ENCODE peak calls at places on chromosomes 12 and 14, in ten cellular contexts. E is T-cell; K is activated CD8-positive, alpha-beta memory T cell treated with anti-CD3 and anti-CD28 coated beads, Interleukin-2, amount 10 ng/mL, durations not matched to agents 7 days and 5 days; R is HepG2; A is PC-3; B is CD4-positive, CD25-positive, alpha-beta regulatory T cell; Z is gastroesophageal sphincter; D is HCT116; L is stimulated activated naive CD8-positive, alpha-beta T cell treated with anti-CD3 and anti-CD28 coated beads, Interleukin-15, amount 100 ng/mL, for 72 hours; V is left cardiac atrium. I is an unnamed sample.

GRCh38 chr12:12913626-12914388 is 22.4 kb downstream of the GPRC5A start:
- ATAC-seq in E (no peak), V (no peak), Z (no peak), L (no peak), B (no peak), D (no peak), K (no peak), R (no peak), A (no peak), I (no peak)

GRCh38 chr12:95978774-95979173 is 17.4 kb downstream of the HAL start:
- ATAC-seq in R (no peak), E (no peak), L (no peak), B (no peak), D (no peak), V (no peak), A (no peak), K (no peak), Z (no peak), I (no peak)

GRCh38 chr14:34318014-34318413 is 144.0 kb downstream of the SPTSSA start:
- ATAC-seq in L (no peak), K (no peak), R (no peak), Z (no peak), D (no peak), V (no peak), A (no peak), B (no peak), E (no peak), I (no peak)

GRCh38 chr14:24639905-24640304 is 5.9 kb upstream of the GZMB start:
- ATAC-seq in V (no peak), R (no peak), Z (no peak), B (no peak), A (no peak), K (no peak), D (no peak), E (no peak), L (peak), I (no peak)

GRCh38 chr14:102474934-102475333 is 34.6 kb downstream of the ANKRD9 start:
- ATAC-seq in Z (peak), K (no peak), L (no peak), V (peak), B (no peak), R (no peak), D (no peak), A (no peak), E (no peak), I (no peak)

GRCh38 chr12:109581334-109581691 is 7.7 kb downstream of the MVK start:
- ATAC-seq in A (no peak), V (no peak), D (peak), K (no peak), Z (no peak), R (no peak), E (no peak), B (no peak), L (no peak), I (no peak)

GRCh38 chr14:23195552-23196101 is 12.2 kb upstream of the SLC7A8 start:
- ATAC-seq in K (no peak), A (no peak), B (no peak), V (no peak), E (no peak), R (peak), Z (no peak), L (no peak), D (no peak), I (no peak)

GRCh38 chr14:70893842-70894237 is 13.4 kb upstream of the PCNX1 start:
- ATAC-seq in B (no peak), L (peak), Z (no peak), V (no peak), K (peak), D (no peak), E (peak), A (no peak), R (no peak), I (peak)

GRCh38 chr12:62482769-62483168 is 16.1 kb downstream of the MON2 start:
- ATAC-seq in D (no peak), E (no peak), R (no peak), L (no peak), B (no peak), V (no peak), K (no peak), Z (no peak), A (no peak), I (no peak)

GRCh38 chr12:41277019-41277770 is 89.1 kb downstream of the PDZRN4 start:
- ATAC-seq in E (no peak), R (peak), L (no peak), D (peak), A (peak), Z (no peak), K (no peak), V (peak), B (no peak), I (no peak)

GRCh38 chr12:23941780-23942179 is 7.7 kb downstream of the SOX5 start:
- ATAC-seq in V (no peak), B (no peak), R (peak), K (no peak), E (no peak), L (no peak), A (no peak), D (no peak), Z (no peak), I (no peak)

GRCh38 chr12:99054601-99055128 is 409.6 kb downstream of the APAF1 start:
- ATAC-seq in L (no peak), Z (no peak), D (no peak), E (no peak), K (no peak), R (no peak), A (no peak), V (no peak), B (no peak), I (no peak)

GRCh38 chr12:52686756-52687487 is 6.7 kb upstream of the KRT1 start:
- ATAC-seq in E (no peak), D (no peak), A (no peak), L (no peak), B (no peak), K (no peak), R (no peak), Z (no peak), V (no peak), I (no peak)

GRCh38 chr14:64174922-64175782 is 119.0 kb downstream of the ESR2 start:
- ATAC-seq in A (no peak), E (no peak), Z (no peak), V (no peak), K (no peak), D (no peak), R (no peak), B (no peak), L (peak), I (no peak)

GRCh38 chr14:103562135-103562384 is 397 bp downstream of the BAG5 start:
- ATAC-seq in L (no peak), A (no peak), K (peak), V (no peak), E (no peak), R (peak), Z (no peak), D (peak), B (peak), I (no peak)

GRCh38 chr12:76495556-76495955 is 64.0 kb downstream of the OSBPL8 start:
- ATAC-seq in R (no peak), D (no peak), A (no peak), Z (no peak), V (no peak), E (no peak), B (no peak), K (no peak), L (no peak), I (no peak)